ENCODE peak calls at places on chromosome 20, in eight cellular contexts. T, C, M, D, P, L, F and G are unnamed samples. For H3K4me1, the result is how much of the 10 kb centered on the place peaks cover.

GRCh38 chr20:12928755-12929401 is 79.9 kb upstream of the SPTLC3 start:
- DNase-seq in M (peak), C (no peak), F (no peak), T (no peak), L (no peak), D (peak), P (peak), G (no peak)

GRCh38 chr20:61980647-61981583 is 84.8 kb downstream of the TAF4 start:
- DNase-seq in D (peak), L (no peak), C (peak), F (peak), M (no peak), P (peak), T (no peak), G (no peak)

GRCh38 chr20:8633366-8633765 is 435.5 kb upstream of the PLCB4 start:
- DNase-seq in P (peak), C (no peak), D (no peak), M (no peak), T (no peak), F (no peak), L (no peak), G (no peak)

GRCh38 chr20:2747676-2748235 is 52.7 kb downstream of the CPXM1 start:
- DNase-seq in P (no peak), C (no peak), T (no peak), L (no peak), D (no peak), M (no peak), F (no peak), G (no peak)

GRCh38 chr20:17921774-17922173 is 46.8 kb downstream of the SNX5 start:
- DNase-seq in L (no peak), F (no peak), M (no peak), P (no peak), T (no peak), D (no peak), C (no peak), G (no peak)

GRCh38 chr20:32982617-32983458 is 21.4 kb downstream of the SUN5 start:
- DNase-seq in C (peak), P (no peak), F (peak), D (no peak), T (no peak), M (no peak), L (peak), G (no peak)

GRCh38 chr20:42112161-42112560 is 494.0 kb upstream of the CHD6 start:
- DNase-seq in M (no peak), P (no peak), D (no peak), L (no peak), C (peak), F (no peak), T (no peak), G (no peak)

GRCh38 chr20:34426026-34426425 is 63.0 kb downstream of the ITCH start:
- DNase-seq in T (no peak), D (no peak), P (peak), M (no peak), C (no peak), F (no peak), L (no peak), G (no peak)

GRCh38 chr20:37907330-37907676 is 4.4 kb downstream of the VSTM2L start:
- DNase-seq in F (no peak), C (no peak), P (no peak), L (no peak), D (no peak), M (no peak), T (no peak), G (no peak)

GRCh38 chr20:50398471-50399002 is 111.6 kb upstream of the PTPN1 start:
- DNase-seq in C (no peak), T (no peak), D (no peak), F (no peak), L (no peak), M (no peak), P (no peak), G (no peak)

GRCh38 chr20:50399003-50399916 is 110.9 kb upstream of the PTPN1 start:
- DNase-seq in C (no peak), L (peak), P (no peak), D (peak), M (no peak), T (no peak), F (no peak), G (no peak)

GRCh38 chr20:50401047-50401586 is 109.1 kb upstream of the PTPN1 start:
- DNase-seq in L (no peak), T (no peak), P (no peak), C (no peak), F (no peak), M (no peak), D (no peak), G (no peak)

GRCh38 chr20:50400705-50401045 is 109.5 kb upstream of the PTPN1 start:
- DNase-seq in C (no peak), P (no peak), T (no peak), F (no peak), L (no peak), D (no peak), M (no peak), G (no peak)

DNA sequence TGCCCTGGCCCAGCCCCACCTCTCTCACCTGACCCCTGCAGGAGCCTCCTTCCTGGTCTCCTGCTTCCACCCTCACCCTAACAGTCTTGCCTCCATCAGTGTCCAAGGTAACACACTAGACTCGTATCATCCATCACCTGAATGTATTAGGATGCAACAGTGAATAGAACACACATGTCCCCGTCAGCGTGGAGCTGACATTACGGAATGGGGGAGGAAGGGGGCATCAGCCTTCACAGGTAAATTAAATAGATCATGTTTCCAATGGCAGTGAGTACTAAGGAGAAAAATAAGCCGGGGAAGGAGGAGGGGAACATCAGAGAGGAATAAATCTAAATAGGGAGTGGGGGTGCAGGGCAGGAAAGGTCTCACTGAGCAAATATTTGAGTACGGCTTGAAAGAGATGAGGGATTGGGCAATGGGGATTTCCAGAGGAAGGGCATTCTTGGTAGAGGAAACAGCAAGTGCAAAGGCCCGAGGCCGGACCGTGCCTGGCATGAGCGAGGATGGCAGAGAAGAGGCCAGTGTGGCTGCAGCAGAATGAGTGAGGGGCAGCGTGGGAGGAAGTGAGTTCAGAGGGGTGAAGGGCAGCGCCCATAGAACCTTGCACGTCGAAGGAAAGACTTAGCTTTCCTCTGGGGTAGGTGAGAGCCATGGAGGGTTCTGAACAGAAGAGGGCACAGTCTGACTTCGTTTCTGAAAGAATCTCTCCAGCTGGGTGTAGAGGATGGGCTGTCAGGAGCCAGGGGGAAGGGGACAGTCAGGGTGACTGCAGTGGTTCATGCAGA is 110.1 kb upstream of the PTPN1 start:
- DNase-seq in M (peak), P (peak), T (no peak), L (no peak), D (peak), F (no peak), C (no peak), G (no peak)
- H3K4me1 ChIP-seq in M (under half), P (under half), T (under half), L (half or more), D (under half), F (under half), C (under half), G (under half)

GRCh38 chr20:24452498-24453133 is 16.8 kb upstream of the SYNDIG1 start:
- DNase-seq in T (no peak), D (no peak), P (no peak), C (no peak), L (no peak), M (no peak), F (no peak), G (no peak)
- H3K4me1 ChIP-seq in T (under half), D (under half), P (under half), C (under half), L (under half), M (under half), F (under half), G (under half)

DNA sequence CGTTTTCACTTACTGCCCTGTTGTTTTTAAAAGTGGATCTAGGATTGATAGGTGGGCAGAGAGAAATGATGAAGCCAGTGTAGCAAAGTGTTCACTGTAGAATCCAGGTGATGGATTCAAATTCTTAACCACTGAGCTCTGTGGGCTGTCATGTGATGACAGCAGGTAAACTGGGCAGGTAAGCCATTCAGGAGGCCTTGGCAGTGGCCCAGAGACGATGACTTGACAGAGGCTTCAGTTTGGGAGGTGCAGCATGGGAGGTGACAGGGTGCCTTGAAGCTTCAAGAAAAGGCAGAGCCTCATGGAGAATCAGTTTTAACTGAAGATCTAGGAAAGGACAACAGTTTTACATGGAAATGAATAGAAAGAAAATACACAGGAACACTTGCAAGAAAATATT is 2.0 kb downstream of the NAA20 start:
- DNase-seq in P (no peak), M (peak), L (no peak), D (no peak), C (no peak), F (no peak), T (no peak), G (no peak)
- H3K4me1 ChIP-seq in P (under half), M (under half), L (under half), D (under half), C (under half), F (under half), T (under half), G (under half)

DNA sequence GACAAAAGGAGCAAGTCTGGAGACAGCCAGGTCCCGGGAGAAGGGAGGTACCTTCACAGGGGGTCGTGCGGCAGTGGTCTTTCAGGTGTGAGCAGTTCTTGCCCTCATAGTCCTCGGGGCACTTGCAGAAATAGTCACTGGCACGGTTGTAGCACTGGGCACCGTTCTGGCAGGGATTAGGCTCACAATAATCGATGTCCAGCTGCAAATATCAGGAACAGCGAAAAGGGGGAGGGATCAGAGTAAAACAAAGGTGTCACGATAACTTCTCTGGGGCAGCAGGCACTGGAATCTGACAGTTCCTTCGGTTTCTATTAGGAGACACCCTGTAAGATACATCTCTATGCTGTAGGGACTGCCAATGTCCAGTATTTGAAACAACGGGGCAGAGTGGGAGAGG is 25.9 kb downstream of the JAG1 start:
- DNase-seq in T (no peak), P (no peak), C (no peak), M (no peak), F (no peak), L (no peak), D (no peak), G (no peak)
- H3K4me1 ChIP-seq in T (under half), P (under half), C (under half), M (under half), F (under half), L (under half), D (under half), G (under half)

DNA sequence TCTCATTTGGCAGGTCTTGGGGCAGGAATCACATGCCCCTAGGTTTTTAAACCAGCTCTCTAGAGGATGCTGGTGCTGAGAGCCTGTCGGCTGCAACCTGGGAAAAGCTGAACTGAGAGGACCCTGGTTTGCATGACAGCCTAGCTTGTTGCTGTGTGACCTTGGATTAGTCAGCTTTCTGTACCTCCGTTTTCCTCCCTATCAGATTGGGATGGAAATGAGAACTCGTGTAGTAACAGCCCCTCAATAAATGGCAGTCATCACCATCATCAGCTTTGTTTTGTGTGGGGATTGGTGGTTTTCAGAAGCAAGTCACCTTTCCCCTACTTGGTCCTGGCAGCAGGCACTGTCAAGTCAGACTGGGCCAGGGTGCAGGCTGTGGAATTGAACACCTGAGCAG is 75.2 kb upstream of the MYL9 start:
- DNase-seq in D (no peak), C (no peak), M (no peak), T (no peak), L (no peak), F (no peak), P (no peak), G (no peak)
- H3K4me1 ChIP-seq in D (under half), C (under half), M (half or more), T (half or more), L (half or more), F (half or more), P (under half), G (under half)

GRCh38 chr20:45337367-45338120 is 10.7 kb downstream of the SDC4 start:
- DNase-seq in T (peak), F (no peak), M (peak), D (peak), C (peak), P (peak), L (peak), G (no peak)
- H3K4me1 ChIP-seq in T (under half), F (under half), M (half or more), D (half or more), C (half or more), P (under half), L (half or more), G (under half)

GRCh38 chr20:63698739-63699465 is 2.5 kb downstream of the TNFRSF6B start:
- DNase-seq in F (peak), P (peak), T (no peak), L (peak), D (peak), C (peak), M (peak), G (peak)
- H3K4me1 ChIP-seq in F (under half), P (under half), T (under half), L (under half), D (under half), C (under half), M (half or more), G (under half)